ENCODE peak calls at places on chromosomes 11 and 22, in seven cellular contexts. K is fibroblast of lung, T is GM23248, W is K562, S is PC-9, F is HepG2, A is neural progenitor cell. Q is an unnamed sample.

GRCh38 chr11:92149996-92150395 is 74.6 kb upstream of the FAT3 start:
- DNase-seq in K (peak; percentile 25), T (peak; percentile 4), W (no peak), S (no peak), F (no peak), A (peak; percentile 13), Q (peak; percentile 19)

GRCh38 chr11:46738887-46739286 is 19.9 kb downstream of the F2 start:
- DNase-seq in K (no peak), T (no peak), W (no peak), S (no peak), F (no peak), A (no peak), Q (no peak)

GRCh38 chr22:24133187-24133965 is 47.9 kb upstream of the SUSD2 start:
- DNase-seq in K (peak; percentile 41), T (peak; percentile 9), W (no peak), S (no peak), F (no peak), A (no peak), Q (no peak)

GRCh38 chr11:74784234-74784633 is 35.6 kb downstream of the RNF169 start:
- DNase-seq in K (no peak), T (no peak), W (no peak), S (no peak), F (no peak), A (no peak), Q (no peak)

GRCh38 chr11:65954771-65955170 is 6.8 kb upstream of the SART1 start:
- DNase-seq in K (no peak), T (no peak), W (no peak), S (no peak), F (no peak), A (no peak), Q (no peak)

GRCh38 chr11:94809251-94809650 is 41.1 kb downstream of the AMOTL1 start:
- DNase-seq in K (no peak), T (peak; percentile 59), W (no peak), S (no peak), F (no peak), A (no peak), Q (no peak)

GRCh38 chr11:13661074-13661623 is 7.3 kb upstream of the FAR1 start:
- DNase-seq in K (no peak), T (no peak), W (no peak), S (no peak), F (no peak), A (no peak), Q (no peak)

GRCh38 chr11:34208266-34209135 is 103.1 kb downstream of the NAT10 start:
- DNase-seq in K (no peak), T (peak; percentile 63), W (peak; percentile 38), S (peak; percentile 62), F (peak; percentile 43), A (no peak), Q (no peak)

GRCh38 chr11:106959800-106960199 is 58.5 kb downstream of the GUCY1A2 start:
- DNase-seq in K (peak; percentile 19), T (peak; percentile 52), W (no peak), S (no peak), F (no peak), A (peak; percentile 19), Q (no peak)

GRCh38 chr11:38014405-38014804 is 1416.4 kb upstream of the RAG2 start:
- DNase-seq in K (peak; percentile 68), T (no peak), W (no peak), S (no peak), F (no peak), A (no peak), Q (no peak)

GRCh38 chr22:26584010-26584409 is 5.9 kb downstream of the TPST2 start:
- DNase-seq in K (no peak), T (no peak), W (no peak), S (no peak), F (no peak), A (no peak), Q (no peak)

GRCh38 chr22:28927526-28928089 is 44.2 kb downstream of the ZNRF3 start:
- DNase-seq in K (no peak), T (no peak), W (peak; percentile 24), S (no peak), F (no peak), A (no peak), Q (no peak)

GRCh38 chr11:116563028-116563712 is 209.6 kb downstream of the BUD13 start:
- DNase-seq in K (no peak), T (peak; percentile 76), W (no peak), S (no peak), F (peak; percentile 82), A (no peak), Q (peak; percentile 44)

GRCh38 chr22:21443735-21444421 is 23.3 kb upstream of the TMEM191C start:
- DNase-seq in K (no peak), T (no peak), W (no peak), S (no peak), F (no peak), A (peak; percentile 33), Q (no peak)

GRCh38 chr11:94671553-94672366 is 96.4 kb upstream of the AMOTL1 start:
- DNase-seq in K (no peak), T (peak; percentile 65), W (no peak), S (no peak), F (no peak), A (no peak), Q (peak; percentile 66)

GRCh38 chr11:69013009-69013951 is at the start of gene MRGPRF:
- DNase-seq in K (peak; percentile 97), T (peak; percentile 92), W (peak; percentile 30), S (no peak), F (no peak), A (peak; percentile 70), Q (peak; percentile 20)

GRCh38 chr22:49936973-49937757 is 18.7 kb downstream of the CRELD2 start:
- DNase-seq in K (no peak), T (no peak), W (no peak), S (no peak), F (no peak), A (no peak), Q (no peak)

GRCh38 chr11:110715541-110715940 is 3.3 kb upstream of the ARHGAP20 start:
- DNase-seq in K (peak; percentile 82), T (peak; percentile 74), W (no peak), S (no peak), F (no peak), A (no peak), Q (no peak)

GRCh38 chr11:115297330-115297729 is 206.9 kb downstream of the CADM1 start:
- DNase-seq in K (no peak), T (no peak), W (no peak), S (no peak), F (no peak), A (no peak), Q (no peak)

GRCh38 chr11:120546312-120547205 is 35.0 kb downstream of the GRIK4 start:
- DNase-seq in K (peak; percentile 97), T (peak; percentile 98), W (no peak), S (peak; percentile 86), F (no peak), A (peak; percentile 51), Q (peak; percentile 97)

GRCh38 chr22:17009640-17010291 is 1.7 kb upstream of the GAB4 start:
- DNase-seq in K (no peak), T (no peak), W (no peak), S (no peak), F (no peak), A (no peak), Q (no peak)

GRCh38 chr11:85749884-85750283 is 61.1 kb downstream of the SYTL2 start:
- DNase-seq in K (no peak), T (no peak), W (no peak), S (no peak), F (no peak), A (no peak), Q (no peak)

GRCh38 chr11:71251761-71252433 is 480 bp downstream of the SHANK2 start:
- DNase-seq in K (no peak), T (peak; percentile 26), W (peak; percentile 43), S (peak; percentile 62), F (no peak), A (peak; percentile 87), Q (peak; percentile 59)
- TF ChIP-seq EZH2 in K (peak; percentile 54), T (no peak), W (no peak), S (no peak), F (no peak), A (no peak), Q (no peak)

GRCh38 chr11:44324787-44325525 is 15.0 kb upstream of the ALX4 start:
- DNase-seq in K (no peak), T (no peak), W (no peak), S (no peak), F (no peak), A (no peak), Q (peak; percentile 17)

GRCh38 chr11:44329472-44330230 is 19.7 kb upstream of the ALX4 start:
- DNase-seq in K (no peak), T (no peak), W (no peak), S (no peak), F (no peak), A (no peak), Q (no peak)

GRCh38 chr11:44326615-44327475 is 16.9 kb upstream of the ALX4 start:
- DNase-seq in K (no peak), T (peak; percentile 25), W (peak; percentile 75), S (peak; percentile 15), F (no peak), A (no peak), Q (no peak)

GRCh38 chr11:44325698-44326097 is 15.8 kb upstream of the ALX4 start:
- DNase-seq in K (no peak), T (no peak), W (no peak), S (no peak), F (no peak), A (no peak), Q (no peak)

GRCh38 chr11:44327730-44328691 is 18.1 kb upstream of the ALX4 start:
- DNase-seq in K (no peak), T (no peak), W (no peak), S (peak; percentile 20), F (no peak), A (no peak), Q (no peak)
- TF ChIP-seq EZH2 in K (peak; percentile 5), T (no peak), W (no peak), S (no peak), F (no peak), A (no peak), Q (no peak)

GRCh38 chr22:46267431-46268279 is at the start of gene TTC38:
- DNase-seq in K (peak; percentile 78), T (peak; percentile 87), W (peak; percentile 91), S (peak; percentile 89), F (peak; percentile 90), A (peak; percentile 79), Q (peak; percentile 81)

GRCh38 chr22:46260038-46260437 is 3.1 kb downstream of the PKDREJ start:
- DNase-seq in K (no peak), T (no peak), W (no peak), S (no peak), F (no peak), A (no peak), Q (no peak)

GRCh38 chr22:46259374-46259773 is 3.8 kb downstream of the PKDREJ start:
- DNase-seq in K (no peak), T (no peak), W (no peak), S (no peak), F (no peak), A (no peak), Q (no peak)

GRCh38 chr22:46263208-46263575 is at the start of gene PKDREJ:
- DNase-seq in K (no peak), T (no peak), W (no peak), S (no peak), F (no peak), A (no peak), Q (no peak)

GRCh38 chr22:46262449-46263207 is 515 bp downstream of the PKDREJ start:
- DNase-seq in K (peak; percentile 60), T (peak; percentile 67), W (no peak), S (no peak), F (no peak), A (peak; percentile 74), Q (no peak)
- TF ChIP-seq EZH2 in K (no peak), T (no peak), W (no peak), S (no peak), F (no peak), A (no peak), Q (no peak)

GRCh38 chr11:32434387-32435151 is 770 bp downstream of the WT1 start:
- DNase-seq in K (no peak), T (no peak), W (peak; percentile 76), S (no peak), F (peak; percentile 5), A (peak; percentile 69), Q (peak; percentile 62)
- TF ChIP-seq EZH2 in K (peak; percentile 51), T (peak; percentile 51), W (no peak), S (no peak), F (no peak), A (peak; percentile 94), Q (no peak)

Q was measured in PC-3.